ENCODE peak calls at places on chromosomes 1 and 21, in six cellular contexts. K is CD8-positive, alpha-beta T cell; A is A549; Q is upper lobe of right lung; W is mammary epithelial cell; N is PC-3. V is an unnamed sample.

GRCh38 chr1:212447478-212447877 is 14.8 kb downstream of the NENF start:
- DNase-seq in N (no peak), Q (no peak), A (no peak), K (no peak), W (no peak), V (no peak)

GRCh38 chr1:32758795-32759430 is 56.3 kb upstream of the SYNC start:
- DNase-seq in A (no peak), N (no peak), W (no peak), Q (no peak), K (no peak), V (no peak)

GRCh38 chr1:16048573-16049189 is 5.1 kb downstream of the CLCNKB start:
- DNase-seq in Q (peak; percentile 84), K (peak; percentile 52), N (no peak), W (no peak), A (no peak), V (no peak)

GRCh38 chr21:34020005-34020847 is 53.2 kb upstream of the MRPS6 start:
- DNase-seq in Q (no peak), N (no peak), A (no peak), K (no peak), W (no peak), V (no peak)

GRCh38 chr1:67792756-67793475 is 40.4 kb downstream of the GNG12 start:
- DNase-seq in W (no peak), Q (no peak), A (no peak), K (no peak), N (no peak), V (no peak)

GRCh38 chr21:35779690-35780570 is 280.4 kb downstream of the SETD4 start:
- DNase-seq in Q (no peak), K (no peak), W (peak; percentile 73), N (peak; percentile 76), A (no peak), V (peak; percentile 90)

GRCh38 chr1:15099441-15100137 is 54.0 kb upstream of the TMEM51 start:
- DNase-seq in W (no peak), K (no peak), A (no peak), Q (no peak), N (no peak), V (no peak)

GRCh38 chr1:248842781-248843331 is 4.8 kb downstream of the ZNF672 start:
- DNase-seq in A (no peak), Q (no peak), W (peak; percentile 90), N (no peak), K (no peak), V (no peak)

GRCh38 chr21:38664315-38664714 is 141.4 kb upstream of the ETS2 start:
- DNase-seq in Q (no peak), A (no peak), W (no peak), K (no peak), N (no peak), V (no peak)

GRCh38 chr1:162857850-162858249 is 3.1 kb downstream of the CCDC190 start:
- DNase-seq in Q (no peak), W (peak; percentile 48), N (peak; percentile 84), A (no peak), K (no peak), V (no peak)

GRCh38 chr1:48930011-48930410 is 153.3 kb upstream of the BEND5 start:
- DNase-seq in K (no peak), A (no peak), W (no peak), Q (no peak), N (no peak), V (no peak)

GRCh38 chr1:81954388-81955023 is 153.8 kb downstream of the ADGRL2 start:
- DNase-seq in W (no peak), Q (no peak), K (no peak), A (no peak), N (no peak), V (no peak)

GRCh38 chr1:153174624-153175023 is 23.9 kb upstream of the SPRR2G start:
- DNase-seq in W (peak; percentile 81), Q (no peak), A (no peak), K (no peak), N (no peak), V (no peak)

GRCh38 chr1:19925342-19926070 is 2.1 kb upstream of the PLA2G2E start:
- DNase-seq in K (no peak), N (peak; percentile 98), Q (no peak), W (peak; percentile 99), A (no peak), V (no peak)

GRCh38 chr1:19975423-19976193 is 3.8 kb downstream of the PLA2G2A start:
- DNase-seq in W (no peak), A (no peak), K (no peak), Q (no peak), N (no peak), V (no peak)

GRCh38 chr1:68442006-68442405 is 7.7 kb downstream of the RPE65 start:
- DNase-seq in K (no peak), Q (no peak), A (no peak), N (peak; percentile 19), W (no peak), V (no peak)

GRCh38 chr1:201399352-201400126 is 415 bp upstream of the LAD1 start:
- DNase-seq in A (no peak), K (no peak), N (peak; percentile 92), W (peak; percentile 85), Q (peak; percentile 87), V (no peak)

GRCh38 chr1:26126321-26127084 is 14.9 kb downstream of the PDIK1L start:
- DNase-seq in A (no peak), N (peak; percentile 92), W (peak; percentile 74), K (peak; percentile 63), Q (no peak), V (no peak)

GRCh38 chr1:225156254-225156653 is 226.8 kb downstream of the DNAH14 start:
- DNase-seq in K (no peak), W (no peak), A (no peak), N (no peak), Q (no peak), V (no peak)

GRCh38 chr1:5509664-5510452 is 482.4 kb downstream of the NPHP4 start:
- DNase-seq in Q (peak; percentile 81), N (peak; percentile 72), W (peak; percentile 3), K (peak; percentile 86), A (peak; percentile 71), V (no peak)

GRCh38 chr1:29388170-29388569 is 151.8 kb downstream of the PTPRU start:
- DNase-seq in W (no peak), Q (no peak), N (no peak), K (peak; percentile 21), A (no peak), V (no peak)

GRCh38 chr1:225811622-225812487 is 1.9 kb downstream of the EPHX1 start:
- DNase-seq in W (no peak), Q (no peak), K (no peak), A (peak; percentile 47), N (peak; percentile 50), V (no peak)

GRCh38 chr1:119732465-119733168 is 20.9 kb downstream of the PHGDH start:
- DNase-seq in K (no peak), W (peak; percentile 41), A (no peak), Q (no peak), N (no peak), V (no peak)

GRCh38 chr1:109799445-109799844 is 35.7 kb upstream of the EPS8L3 start:
- DNase-seq in W (no peak), K (no peak), N (no peak), Q (no peak), A (no peak), V (no peak)

GRCh38 chr1:214331180-214331579 is 50.2 kb downstream of the SMYD2 start:
- DNase-seq in N (no peak), K (no peak), W (no peak), A (no peak), Q (no peak), V (no peak)

GRCh38 chr21:16752109-16752508 is 760.7 kb upstream of the CXADR start:
- DNase-seq in N (no peak), W (no peak), A (no peak), Q (no peak), K (no peak), V (no peak)

GRCh38 chr21:16755061-16755460 is 757.8 kb upstream of the CXADR start:
- DNase-seq in A (no peak), W (no peak), K (no peak), N (no peak), Q (no peak), V (no peak)

DNA sequence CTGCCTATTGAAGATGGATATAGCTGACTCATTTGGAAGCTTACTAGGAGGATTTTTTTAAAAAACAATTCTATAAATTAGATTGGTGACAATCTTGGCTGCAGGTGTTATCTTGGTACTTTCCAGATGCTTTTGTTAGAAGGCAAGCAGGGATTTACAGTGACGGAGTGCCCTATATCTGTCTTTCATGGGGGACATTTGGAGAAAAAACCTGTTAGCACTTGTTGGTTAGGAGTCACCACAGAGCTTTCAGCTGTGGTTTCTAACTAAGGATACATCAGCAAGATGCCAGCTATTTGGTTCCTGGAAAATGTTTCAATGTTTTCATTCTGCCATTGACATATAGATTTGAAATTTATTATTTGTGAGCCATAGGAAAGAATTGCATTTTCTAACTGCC is 761.1 kb upstream of the CXADR start:
- DNase-seq in A (no peak), K (no peak), N (no peak), W (no peak), Q (no peak), V (no peak)
- TF ChIP-seq CTCF in A (no peak), K (no peak), N (no peak), W (no peak), Q (no peak), V (no peak)

DNA sequence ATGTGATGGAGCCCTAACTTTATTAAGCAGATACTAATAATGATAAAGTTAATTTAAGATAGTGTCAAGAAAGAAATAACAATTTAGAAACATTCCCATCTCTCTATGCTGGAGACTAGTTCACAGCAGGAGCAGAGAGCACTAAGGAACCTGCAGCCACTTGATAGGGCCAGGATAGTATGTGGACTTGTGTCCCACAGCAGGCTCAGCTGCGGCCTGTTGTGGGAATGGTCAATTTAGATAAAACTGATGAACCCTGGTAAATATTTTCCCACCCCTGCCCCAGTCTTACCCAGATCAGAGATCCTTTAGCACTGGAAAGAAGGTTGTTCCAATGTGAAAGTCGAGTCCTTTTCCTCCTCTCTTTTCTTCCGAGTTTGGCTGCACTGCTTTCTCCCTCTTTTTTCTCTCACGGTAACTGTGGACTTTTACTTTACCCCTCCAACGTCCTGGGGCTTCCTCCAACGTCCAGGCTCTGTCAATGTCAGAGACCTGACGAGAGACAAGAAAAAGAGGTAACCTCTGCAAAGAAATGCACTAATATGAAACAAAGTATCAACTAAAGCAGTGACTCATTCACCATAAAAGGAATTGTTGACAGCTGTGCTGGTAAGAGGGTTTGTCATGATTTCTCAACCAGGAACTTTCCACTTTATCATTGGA is at the start of gene GBP2:
- DNase-seq in N (peak; percentile 84), A (peak; percentile 10), K (no peak), Q (no peak), W (peak; percentile 87), V (peak; percentile 33)
- H3K4me3 ChIP-seq in N (peak within 1 kb of the TSS; percentile 41), A (peak within 1 kb of the TSS; percentile 8), K (peak within 1 kb of the TSS; percentile 59), Q (peak within 1 kb of the TSS; percentile 63), W (peak within 1 kb of the TSS; percentile 23), V (peak within 1 kb of the TSS; percentile 46)

DNA sequence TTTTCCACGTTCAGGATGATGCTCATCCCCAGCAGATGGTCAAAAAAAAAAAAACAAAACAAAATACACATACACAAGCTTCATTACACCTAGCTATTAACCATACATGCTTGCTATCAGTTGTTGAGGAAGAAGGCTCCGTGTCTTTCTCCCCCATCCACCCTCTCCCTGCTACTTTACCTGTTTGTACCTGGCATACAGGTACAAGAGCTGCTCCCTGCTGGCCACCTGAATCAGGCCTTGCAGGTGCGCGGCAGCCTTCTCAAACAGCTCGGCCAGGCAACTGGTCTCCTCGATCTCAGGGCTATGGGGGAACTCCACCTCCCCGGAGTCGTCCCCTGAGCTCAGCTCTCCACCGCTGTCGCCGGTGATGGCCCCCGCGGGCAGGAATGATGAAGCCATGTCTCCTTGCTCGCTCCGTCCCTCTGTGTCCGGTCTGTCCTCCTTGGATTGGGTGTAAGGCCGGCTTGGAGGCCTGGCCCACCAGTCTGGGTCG is 464 bp downstream of the ACBD6 start:
- DNase-seq in N (no peak), W (peak; percentile 83), A (peak; percentile 71), Q (no peak), K (no peak), V (no peak)
- TF ChIP-seq CTCF in N (no peak), W (peak; percentile 39), A (no peak), Q (no peak), K (no peak), V (no peak)

GRCh38 chr1:206011057-206011456 is 7.9 kb upstream of the RAB7B start:
- DNase-seq in K (no peak), N (no peak), W (no peak), Q (no peak), A (no peak), V (no peak)
- H3K4me3 ChIP-seq in K (no peak overlapping the region), N (no peak overlapping the region), W (no peak overlapping the region), Q (no peak overlapping the region), A (no peak overlapping the region), V (no peak overlapping the region)

V was measured in AG04449.